ENCODE peak calls at places on chromosomes 12 and 14, in six cellular contexts. M is heart right ventricle, I is pancreas, B is HCT116, J is Panc1, T is brain microvascular endothelial cell. H is an unnamed sample.
A peak's percentile ranks its signal among the peaks of the same experiment; 100 is the strongest.

GRCh38 chr14:30940886-30941285 is 66.5 kb downstream of the COCH start:
- DNase-seq in T (no peak), B (no peak), M (no peak), J (no peak), I (no peak), H (no peak)

GRCh38 chr14:74501135-74501614 is 7.6 kb downstream of the ISCA2 start:
- DNase-seq in T (peak; percentile 59), M (peak; percentile 58), J (no peak), I (peak; percentile 64), B (no peak), H (no peak)

GRCh38 chr12:104083769-104084475 is 19.6 kb downstream of the HCFC2 start:
- DNase-seq in J (no peak), M (no peak), I (no peak), T (no peak), B (no peak), H (no peak)

GRCh38 chr14:81144811-81145598 is 75.8 kb downstream of the GTF2A1 start:
- DNase-seq in M (no peak), I (no peak), J (no peak), T (no peak), B (no peak), H (no peak)

GRCh38 chr12:27185234-27186045 is 58.6 kb upstream of the STK38L start:
- DNase-seq in T (peak; percentile 97), I (no peak), B (no peak), J (no peak), M (no peak), H (peak; percentile 9)

GRCh38 chr14:81219821-81220487 is 805 bp downstream of the GTF2A1 start:
- DNase-seq in J (no peak), M (peak; percentile 53), I (peak; percentile 67), T (peak; percentile 2), B (no peak), H (peak; percentile 46)

GRCh38 chr12:101470939-101471338 is 4.2 kb upstream of the SPIC start:
- DNase-seq in I (no peak), B (no peak), J (no peak), M (no peak), T (no peak), H (no peak)

GRCh38 chr14:75234173-75234855 is 44.3 kb upstream of the FOS start:
- DNase-seq in M (peak; percentile 47), T (peak; percentile 96), J (no peak), B (peak; percentile 38), I (no peak), H (no peak)

GRCh38 chr12:41684997-41685396 is 459.7 kb downstream of the GXYLT1 start:
- DNase-seq in I (no peak), M (no peak), B (no peak), T (no peak), J (no peak), H (no peak)

GRCh38 chr14:57009585-57010515 is 199.6 kb upstream of the OTX2 start:
- DNase-seq in B (no peak), J (no peak), I (no peak), T (no peak), M (no peak), H (no peak)

GRCh38 chr12:124464830-124465229 is 102.6 kb downstream of the NCOR2 start:
- DNase-seq in I (no peak), B (no peak), M (no peak), J (no peak), T (no peak), H (no peak)

DNA sequence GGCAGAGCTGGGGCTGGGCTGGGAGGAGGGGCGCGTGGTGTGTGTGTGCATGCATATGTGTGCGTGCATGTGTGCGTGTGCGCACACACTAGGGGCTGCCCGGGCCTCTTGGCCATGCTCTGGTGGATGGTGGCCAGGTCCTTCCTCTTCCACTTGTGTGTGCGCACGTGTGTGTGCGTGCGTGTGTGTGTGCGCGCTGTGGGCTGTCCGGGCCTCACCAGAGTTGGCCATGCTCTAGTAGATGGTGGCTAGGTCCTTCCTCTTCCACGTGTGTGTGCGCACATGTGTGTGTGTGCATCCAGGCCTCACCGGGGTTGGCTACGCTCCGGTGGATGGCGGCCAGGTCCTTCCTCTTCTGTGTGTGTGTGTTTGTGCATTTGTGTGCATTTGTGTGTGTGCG is 24.7 kb downstream of the FOXN4 start:
- DNase-seq in B (no peak), I (no peak), J (no peak), M (no peak), T (no peak), H (no peak)
- H3K27ac ChIP-seq in B (no peak overlapping the region), I (no peak overlapping the region), J (no peak overlapping the region), M (no peak overlapping the region), T (no peak overlapping the region), H (no peak overlapping the region)

GRCh38 chr12:3882396-3882795 is 9.2 kb upstream of the PARP11 start:
- DNase-seq in T (no peak), I (no peak), J (no peak), M (no peak), B (no peak), H (no peak)

GRCh38 chr12:3884671-3885070 is 11.5 kb upstream of the PARP11 start:
- DNase-seq in T (no peak), M (no peak), I (no peak), J (no peak), B (no peak), H (no peak)

GRCh38 chr12:3881208-3881980 is 8.2 kb upstream of the PARP11 start:
- DNase-seq in M (no peak), J (no peak), T (no peak), I (no peak), B (no peak), H (no peak)

GRCh38 chr12:3885179-3886094 is 12.2 kb upstream of the PARP11 start:
- DNase-seq in J (peak; percentile 20), B (peak; percentile 8), I (no peak), T (peak; percentile 27), M (no peak), H (peak; percentile 46)

DNA sequence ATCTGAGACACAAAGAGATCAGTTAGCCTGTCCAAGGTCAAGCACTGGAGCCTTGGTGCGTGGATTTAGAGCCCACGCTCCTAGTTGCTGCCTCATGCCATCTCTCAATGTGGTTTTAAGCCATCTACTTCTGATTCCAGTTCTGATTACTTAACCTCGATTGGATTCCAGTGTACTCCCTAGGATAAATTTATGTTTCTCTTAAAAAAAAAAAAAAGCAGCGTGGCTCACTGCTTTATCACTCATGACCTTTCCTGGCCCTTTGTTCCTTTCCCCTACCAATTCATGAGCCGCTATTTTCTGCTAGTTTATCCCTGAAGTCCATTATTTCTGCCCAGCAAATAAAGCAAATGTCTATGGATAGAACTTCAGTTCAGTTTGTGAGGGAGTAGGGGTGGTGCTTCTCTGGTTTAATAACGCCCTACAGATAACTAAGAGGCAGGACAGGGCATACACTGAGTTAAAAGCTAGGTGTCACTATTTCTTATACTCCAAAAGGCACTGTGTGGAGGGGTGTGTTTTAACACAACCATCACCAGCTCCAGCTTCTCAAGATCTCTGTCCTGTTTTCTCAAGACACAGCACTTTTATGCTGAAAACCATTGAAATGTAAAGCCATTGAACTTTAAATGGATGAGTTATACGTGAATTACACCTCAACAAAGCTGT is 9.8 kb upstream of the PARP11 start:
- DNase-seq in I (no peak), M (no peak), J (no peak), B (peak; percentile 4), T (peak; percentile 8), H (no peak)
- TF ChIP-seq CTCF in I (no peak), M (peak; percentile 32), J (peak; percentile 28), B (peak; percentile 40), T (peak; percentile 42), H (peak; percentile 30)

GRCh38 chr14:28779416-28779941 is 12.9 kb downstream of the FOXG1 start:
- DNase-seq in T (no peak), M (no peak), B (no peak), I (no peak), J (no peak), H (no peak)
- H3K27me3 ChIP-seq in T (peaks cover 12% of the 10 kb centered on the region), M (peaks cover 100% of the 10 kb centered on the region), B (no peaks in the 10 kb centered on the region), I (peaks cover 13% of the 10 kb centered on the region), J (peaks cover 2% of the 10 kb centered on the region), H (peaks cover 31% of the 10 kb centered on the region)

DNA sequence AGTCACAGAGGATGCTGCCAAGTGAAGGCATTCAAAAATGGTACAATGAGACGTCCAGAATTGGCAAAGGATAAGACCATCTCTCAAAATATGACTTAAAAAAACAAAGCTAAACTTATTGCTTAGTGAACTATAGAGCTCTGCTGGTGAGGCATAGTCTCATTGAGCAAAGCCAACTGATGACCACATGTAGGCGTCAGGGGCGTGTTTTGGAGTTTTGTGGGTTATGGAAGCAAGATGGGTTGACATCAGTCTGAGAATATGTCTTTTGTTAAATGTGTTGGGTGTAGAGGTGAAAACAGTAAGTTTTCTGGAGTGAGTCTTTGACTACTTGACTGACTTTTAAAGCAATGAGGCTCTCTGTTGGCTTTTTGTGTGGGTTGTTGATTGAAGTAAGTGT is 47.2 kb downstream of the ATL1 start:
- DNase-seq in J (no peak), M (no peak), B (no peak), I (no peak), T (no peak), H (no peak)
- H3K27ac ChIP-seq in J (no peak overlapping the region), M (no peak overlapping the region), B (no peak overlapping the region), I (no peak overlapping the region), T (no peak overlapping the region), H (no peak overlapping the region)

GRCh38 chr12:127928178-127928577 is 338.8 kb upstream of the TMEM132C start:
- DNase-seq in I (no peak), M (no peak), T (no peak), J (no peak), B (no peak), H (no peak)

GRCh38 chr12:127928615-127929014 is 338.4 kb upstream of the TMEM132C start:
- DNase-seq in I (no peak), J (no peak), T (peak; percentile 57), B (no peak), M (no peak), H (no peak)

GRCh38 chr12:127923501-127923900 is 343.5 kb upstream of the TMEM132C start:
- DNase-seq in J (no peak), T (no peak), M (no peak), B (no peak), I (no peak), H (no peak)

GRCh38 chr12:127929172-127929571 is 337.8 kb upstream of the TMEM132C start:
- DNase-seq in B (no peak), M (no peak), T (no peak), J (no peak), I (no peak), H (no peak)

GRCh38 chr12:127926004-127926403 is 341.0 kb upstream of the TMEM132C start:
- DNase-seq in J (no peak), B (no peak), I (no peak), M (no peak), T (peak; percentile 66), H (no peak)
- TF ChIP-seq CTCF in J (peak; percentile 59), B (no peak), I (no peak), M (peak; percentile 81), T (peak; percentile 82), H (no peak)

DNA sequence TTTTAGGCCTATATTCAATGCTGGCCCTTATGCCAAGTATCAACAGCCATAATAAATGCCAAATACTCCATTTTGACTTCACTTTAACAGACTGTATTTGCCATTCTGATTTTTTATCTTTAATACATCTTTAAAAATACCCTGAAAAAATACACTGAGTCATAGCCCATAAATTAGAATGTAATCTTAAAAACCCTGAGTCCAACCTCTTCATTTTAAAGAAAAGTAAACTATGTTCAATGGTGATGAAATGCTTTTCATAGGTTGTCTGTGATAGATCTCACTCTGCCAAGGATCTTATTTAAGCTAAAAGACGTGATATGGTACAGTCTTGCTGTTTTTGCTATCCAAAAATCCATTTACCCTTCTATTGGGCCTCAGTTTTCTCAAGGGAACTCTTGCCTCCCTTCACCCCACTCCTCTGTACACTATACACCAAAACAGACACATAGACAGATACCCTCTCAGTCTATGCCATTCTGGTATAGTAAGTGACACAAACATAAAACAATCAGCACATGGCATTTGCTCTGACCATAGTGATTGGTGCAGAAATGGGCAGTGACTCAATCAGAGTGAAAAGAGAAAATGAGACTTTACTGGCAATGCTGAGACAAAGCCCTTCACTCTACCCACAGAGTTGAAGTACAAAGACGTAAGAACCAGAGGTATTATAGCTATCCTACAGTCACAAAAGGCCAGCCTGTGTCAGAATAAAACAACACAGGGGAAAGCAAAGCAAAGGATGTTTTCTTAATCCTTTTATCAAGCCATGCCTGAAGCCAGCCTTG is 49.1 kb downstream of the BTG1 start:
- DNase-seq in T (peak; percentile 65), M (no peak), I (no peak), B (no peak), J (no peak), H (no peak)
- H3K27me3 ChIP-seq in T (no peaks in the 10 kb centered on the region), M (no peaks in the 10 kb centered on the region), I (no peaks in the 10 kb centered on the region), B (no peaks in the 10 kb centered on the region), J (no peaks in the 10 kb centered on the region), H (no peaks in the 10 kb centered on the region)